ENCODE peak calls at places on chromosome 1, in six cellular contexts. C is IMR-90, Z is fibroblast of mammary gland, A is tibial artery, X is neural crest cell, E is GM12865. I is an unnamed sample.

GRCh38 chr1:214429951-214430742 is 121.3 kb downstream of the PTPN14 start:
- DNase-seq in C (peak; percentile 61), Z (no peak), X (no peak), A (no peak), E (no peak), I (no peak)

GRCh38 chr1:2930971-2931721 is 90.1 kb upstream of the ACTRT2 start:
- DNase-seq in A (no peak), X (no peak), Z (no peak), E (no peak), C (no peak), I (no peak)

GRCh38 chr1:94396356-94396755 is 21.8 kb upstream of the ABCD3 start:
- DNase-seq in C (no peak), A (no peak), Z (peak; percentile 6), X (no peak), E (no peak), I (no peak)

GRCh38 chr1:224175615-224176014 is 7.4 kb upstream of the DEGS1 start:
- DNase-seq in A (no peak), E (no peak), X (peak; percentile 46), C (peak; percentile 5), Z (peak; percentile 23), I (no peak)

GRCh38 chr1:51168946-51169345 is 66.9 kb downstream of the C1orf185 start:
- DNase-seq in C (no peak), X (no peak), Z (no peak), E (no peak), A (no peak), I (no peak)

GRCh38 chr1:210250665-210250997 is 18.0 kb downstream of the SERTAD4 start:
- DNase-seq in E (no peak), X (peak; percentile 31), Z (no peak), C (no peak), A (peak; percentile 74), I (no peak)

GRCh38 chr1:203772836-203773235 is 7.9 kb downstream of the LAX1 start:
- DNase-seq in E (no peak), A (no peak), C (no peak), X (no peak), Z (no peak), I (no peak)

GRCh38 chr1:180165096-180165495 is 10.4 kb downstream of the QSOX1 start:
- DNase-seq in A (peak; percentile 46), C (no peak), X (no peak), Z (no peak), E (no peak), I (no peak)

GRCh38 chr1:22711071-22711470 is 432 bp downstream of the EPHB2 start:
- DNase-seq in Z (no peak), C (no peak), E (no peak), A (no peak), X (no peak), I (no peak)

GRCh38 chr1:229940689-229941088 is 126.3 kb upstream of the GALNT2 start:
- DNase-seq in X (no peak), C (peak; percentile 6), A (no peak), E (no peak), Z (no peak), I (no peak)

GRCh38 chr1:211705439-211706205 is 30.2 kb upstream of the NEK2 start:
- DNase-seq in X (no peak), A (no peak), E (no peak), C (peak; percentile 25), Z (no peak), I (no peak)
- TF ChIP-seq CTCF in X (no peak), A (no peak), E (no peak), C (no peak), Z (no peak), I (no peak)

DNA sequence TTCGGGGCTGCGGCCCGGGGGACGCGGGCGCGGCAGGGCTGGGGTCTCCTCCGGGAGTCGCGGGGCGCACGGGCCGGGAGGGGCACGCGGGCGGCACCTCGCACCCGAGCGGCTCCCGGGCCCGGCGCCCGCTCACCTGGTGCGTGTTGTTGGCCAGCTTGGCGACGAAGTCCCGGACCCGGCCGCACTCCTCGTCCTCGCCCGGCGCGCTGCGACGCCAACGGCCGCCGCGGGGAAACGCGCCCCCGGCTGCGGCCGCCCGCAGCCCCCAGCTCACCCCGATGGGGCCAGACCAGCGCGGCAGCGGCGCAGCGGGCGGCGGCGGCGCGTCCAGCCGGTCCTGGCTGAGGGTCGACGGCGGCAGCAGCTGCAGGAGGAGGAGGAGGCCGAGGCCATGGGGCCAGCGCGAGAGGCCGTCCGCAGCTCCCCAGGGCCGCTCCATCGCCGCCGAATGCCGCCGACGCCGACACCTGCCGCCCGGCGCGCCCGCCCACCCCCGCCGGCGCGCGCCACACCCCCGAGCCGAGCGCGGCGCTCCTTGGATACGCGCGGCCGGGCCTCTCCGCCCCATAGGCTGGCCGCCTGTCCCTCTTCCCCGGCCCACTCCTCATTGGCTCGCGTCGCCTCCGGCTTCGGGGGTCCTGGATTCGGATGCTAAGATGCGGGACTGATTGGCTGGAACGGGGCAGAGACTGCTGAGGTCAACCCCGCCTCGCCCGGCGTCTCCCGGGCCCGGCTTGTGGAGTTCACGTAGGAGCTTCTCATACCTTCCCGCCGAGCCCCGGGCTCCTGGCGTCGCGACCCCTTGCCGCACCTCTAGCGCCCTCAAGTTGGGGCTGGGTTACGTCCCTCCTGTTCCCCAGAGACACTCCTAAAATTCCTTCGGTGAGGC is at the start of gene SORT1:
- DNase-seq in A (peak; percentile 93), E (peak; percentile 67), X (peak; percentile 89), C (peak; percentile 83), Z (peak; percentile 60), I (peak; percentile 88)
- TF ChIP-seq CTCF in A (no peak), E (no peak), X (no peak), C (no peak), Z (no peak), I (peak; percentile 18)

DNA sequence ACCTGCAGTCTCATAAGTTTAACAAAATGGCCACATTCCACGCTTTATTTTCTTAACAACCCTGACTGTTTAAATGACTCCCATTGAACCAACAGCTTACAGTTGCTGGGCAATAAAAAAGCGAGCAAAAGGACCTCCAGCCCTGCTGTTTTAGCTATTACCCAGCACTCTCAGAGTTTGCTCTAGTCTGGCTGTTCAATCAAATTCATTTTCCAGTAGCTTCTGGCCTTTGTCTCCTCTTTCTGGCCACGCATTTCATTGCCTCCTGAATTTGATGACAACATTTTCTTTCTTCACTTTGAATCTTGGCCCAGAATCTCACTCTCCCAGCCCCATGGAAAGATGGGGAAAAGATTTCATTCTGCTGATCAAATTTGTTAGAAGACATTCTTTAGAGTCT is 44.1 kb upstream of the DOCK7 start:
- DNase-seq in A (no peak), Z (no peak), X (no peak), C (no peak), E (no peak), I (no peak)
- TF ChIP-seq CTCF in A (no peak), Z (no peak), X (no peak), C (no peak), E (no peak), I (no peak)

DNA sequence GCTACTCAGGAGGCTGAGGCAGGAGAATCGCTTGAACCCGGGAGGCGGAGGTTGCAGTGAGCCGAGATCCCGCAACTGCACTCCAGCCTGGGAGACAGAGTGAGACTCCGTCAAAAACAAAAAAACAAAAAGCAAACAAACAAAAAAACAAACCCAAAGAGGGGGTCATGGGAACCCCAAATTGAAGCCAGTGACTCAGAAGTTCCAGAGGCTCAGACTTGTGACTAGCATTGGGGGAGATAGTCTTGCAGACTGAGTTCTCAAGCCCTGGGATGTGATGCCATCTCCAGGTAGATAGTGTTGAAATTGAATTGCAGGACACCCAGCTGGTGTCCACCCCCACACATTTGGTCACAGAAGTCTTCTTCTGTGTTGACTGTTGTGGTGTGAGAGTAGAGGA is 24.9 kb upstream of the ENO1 start:
- DNase-seq in A (no peak), Z (peak; percentile 50), X (no peak), C (no peak), E (no peak), I (no peak)
- TF ChIP-seq CTCF in A (no peak), Z (no peak), X (no peak), C (no peak), E (no peak), I (no peak)

GRCh38 chr1:228393268-228393699 is 13.4 kb downstream of the TRIM11 start:
- DNase-seq in A (peak; percentile 71), X (no peak), Z (peak; percentile 76), E (no peak), C (peak; percentile 73), I (no peak)
- TF ChIP-seq CTCF in A (peak; percentile 40), X (peak; percentile 37), Z (peak; percentile 61), E (peak; percentile 3), C (peak; percentile 60), I (peak; percentile 46)

GRCh38 chr1:32884726-32885125 is 1.6 kb upstream of the HPCA start:
- DNase-seq in E (no peak), Z (no peak), C (no peak), X (no peak), A (no peak), I (no peak)

GRCh38 chr1:32885691-32886011 is 640 bp upstream of the HPCA start:
- DNase-seq in C (no peak), E (no peak), Z (no peak), A (no peak), X (no peak), I (no peak)

GRCh38 chr1:32886828-32887414 is 630 bp downstream of the HPCA start:
- DNase-seq in E (no peak), C (no peak), A (no peak), X (no peak), Z (no peak), I (no peak)

GRCh38 chr1:32887623-32888022 is 1.3 kb downstream of the HPCA start:
- DNase-seq in X (no peak), E (no peak), Z (no peak), C (no peak), A (no peak), I (no peak)

GRCh38 chr1:32886012-32886827 is at the start of gene HPCA:
- DNase-seq in E (peak; percentile 26), C (peak; percentile 48), X (peak; percentile 76), Z (peak; percentile 41), A (no peak), I (peak; percentile 84)
- TF ChIP-seq CTCF in E (peak; percentile 46), C (peak; percentile 91), X (peak; percentile 67), Z (peak; percentile 48), A (no peak), I (peak; percentile 78)

GRCh38 chr1:8602471-8603219 is 214.8 kb downstream of the RERE start:
- DNase-seq in Z (no peak), X (no peak), C (no peak), E (peak; percentile 46), A (no peak), I (no peak)

GRCh38 chr1:8604041-8604942 is 213.1 kb downstream of the RERE start:
- DNase-seq in A (no peak), E (peak; percentile 80), X (no peak), Z (no peak), C (no peak), I (no peak)

GRCh38 chr1:8603220-8603616 is 214.2 kb downstream of the RERE start:
- DNase-seq in C (peak; percentile 52), Z (peak; percentile 63), X (no peak), E (no peak), A (no peak), I (no peak)

DNA sequence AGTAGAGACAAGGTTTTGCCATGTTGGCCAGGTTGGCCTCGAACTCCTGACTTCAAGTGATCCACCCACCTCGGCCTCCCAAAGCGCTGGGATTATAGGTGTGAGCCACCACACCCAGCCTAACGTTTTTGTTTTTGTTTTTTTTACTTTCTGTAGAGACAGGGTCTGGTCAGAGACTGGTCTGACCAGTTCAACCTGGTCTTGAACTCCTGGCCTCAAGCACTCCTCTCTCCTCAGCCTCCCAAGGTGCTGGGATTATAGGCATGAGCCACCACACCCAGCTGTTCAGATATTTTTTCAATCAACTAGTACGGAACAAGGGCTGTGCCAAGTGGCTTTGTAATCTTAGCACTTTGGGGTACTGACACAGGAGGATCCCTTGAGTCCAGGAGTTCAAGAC is 209.5 kb downstream of the RERE start:
- DNase-seq in X (no peak), E (no peak), Z (no peak), A (no peak), C (no peak), I (no peak)
- TF ChIP-seq CTCF in X (no peak), E (no peak), Z (no peak), A (no peak), C (no peak), I (no peak)

GRCh38 chr1:222252788-222253187 is 295.1 kb downstream of the HHIPL2 start:
- DNase-seq in E (no peak), A (no peak), Z (no peak), X (no peak), C (no peak), I (no peak)
- TF ChIP-seq CTCF in E (no peak), A (no peak), Z (no peak), X (no peak), C (no peak), I (no peak)

I was measured in progenitor cell of endocrine pancreas.